ENCODE peak calls at places on chromosomes 13 and 19, in seven cellular contexts. One of them, this sample, is unnamed. For H3K9me3 and H3K27me3, the result is how much of the 10 kb centered on the place peaks cover.

GRCh38 chr19:13035820-13036365 is 40.6 kb downstream of the NFIX start:
- DNase-seq in mammary epithelial cell: no peak
- DNase-seq in pancreas: no peak
- DNase-seq in AG04450: no peak
- DNase-seq in psoas muscle: no peak
- DNase-seq in Peyer's patch: no peak
- DNase-seq in fibroblast of lung: no peak
- DNase-seq in this sample: no peak

GRCh38 chr13:80040219-80040976 is 300.5 kb downstream of the SPRY2 start:
- DNase-seq in mammary epithelial cell: peak
- DNase-seq in pancreas: no peak
- DNase-seq in AG04450: peak
- DNase-seq in psoas muscle: no peak
- DNase-seq in Peyer's patch: peak
- DNase-seq in fibroblast of lung: peak
- DNase-seq in this sample: no peak

GRCh38 chr19:18735752-18736151 is 52.3 kb downstream of the CRTC1 start:
- DNase-seq in mammary epithelial cell: no peak
- DNase-seq in pancreas: no peak
- DNase-seq in AG04450: no peak
- DNase-seq in psoas muscle: no peak
- DNase-seq in Peyer's patch: no peak
- DNase-seq in fibroblast of lung: no peak
- DNase-seq in this sample: no peak

GRCh38 chr13:33859691-33860303 is 41.8 kb downstream of the RFC3 start:
- DNase-seq in mammary epithelial cell: peak
- DNase-seq in pancreas: no peak
- DNase-seq in AG04450: no peak
- DNase-seq in psoas muscle: no peak
- DNase-seq in Peyer's patch: no peak
- DNase-seq in fibroblast of lung: peak
- DNase-seq in this sample: no peak

GRCh38 chr19:23996549-23996948 is 81.9 kb downstream of the ZNF726 start:
- DNase-seq in mammary epithelial cell: no peak
- DNase-seq in pancreas: no peak
- DNase-seq in AG04450: no peak
- DNase-seq in psoas muscle: no peak
- DNase-seq in Peyer's patch: no peak
- DNase-seq in fibroblast of lung: no peak
- DNase-seq in this sample: no peak

GRCh38 chr19:34220472-34221063 is 33.8 kb upstream of the GARRE1 start:
- DNase-seq in mammary epithelial cell: peak
- DNase-seq in pancreas: peak
- DNase-seq in AG04450: peak
- DNase-seq in psoas muscle: peak
- DNase-seq in Peyer's patch: peak
- DNase-seq in fibroblast of lung: peak
- DNase-seq in this sample: peak

GRCh38 chr13:105956891-105957290 is 578.6 kb downstream of the EFNB2 start:
- DNase-seq in mammary epithelial cell: no peak
- DNase-seq in pancreas: no peak
- DNase-seq in AG04450: no peak
- DNase-seq in psoas muscle: no peak
- DNase-seq in Peyer's patch: no peak
- DNase-seq in fibroblast of lung: peak
- DNase-seq in this sample: no peak

GRCh38 chr13:41563501-41564001 is 106.2 kb downstream of the RGCC start:
- DNase-seq in mammary epithelial cell: peak
- DNase-seq in pancreas: no peak
- DNase-seq in AG04450: no peak
- DNase-seq in psoas muscle: no peak
- DNase-seq in Peyer's patch: no peak
- DNase-seq in fibroblast of lung: peak
- DNase-seq in this sample: no peak

GRCh38 chr19:15448778-15449619 is 757 bp downstream of the WIZ start:
- DNase-seq in mammary epithelial cell: no peak
- DNase-seq in pancreas: no peak
- DNase-seq in AG04450: no peak
- DNase-seq in psoas muscle: no peak
- DNase-seq in Peyer's patch: no peak
- DNase-seq in fibroblast of lung: peak
- DNase-seq in this sample: no peak

GRCh38 chr13:113493315-113493951 is 2.9 kb upstream of the DCUN1D2 start:
- DNase-seq in mammary epithelial cell: peak
- DNase-seq in pancreas: no peak
- DNase-seq in AG04450: peak
- DNase-seq in psoas muscle: no peak
- DNase-seq in Peyer's patch: no peak
- DNase-seq in fibroblast of lung: peak
- DNase-seq in this sample: no peak

GRCh38 chr13:29503041-29503837 is 92.2 kb downstream of the SLC7A1 start:
- DNase-seq in mammary epithelial cell: no peak
- DNase-seq in pancreas: no peak
- DNase-seq in AG04450: no peak
- DNase-seq in psoas muscle: no peak
- DNase-seq in Peyer's patch: no peak
- DNase-seq in fibroblast of lung: peak
- DNase-seq in this sample: no peak

GRCh38 chr13:84985860-84986259 is 813.4 kb downstream of the SLITRK6 start:
- DNase-seq in mammary epithelial cell: no peak
- DNase-seq in pancreas: no peak
- DNase-seq in AG04450: no peak
- DNase-seq in psoas muscle: no peak
- DNase-seq in Peyer's patch: no peak
- DNase-seq in fibroblast of lung: no peak
- DNase-seq in this sample: no peak

GRCh38 chr13:97856001-97856675 is 97.3 kb upstream of the IPO5 start:
- DNase-seq in mammary epithelial cell: no peak
- DNase-seq in pancreas: no peak
- DNase-seq in AG04450: no peak
- DNase-seq in psoas muscle: peak
- DNase-seq in Peyer's patch: no peak
- DNase-seq in fibroblast of lung: peak
- DNase-seq in this sample: no peak

GRCh38 chr13:65593298-65593874 is 1636.8 kb downstream of the PCDH9 start:
- DNase-seq in mammary epithelial cell: no peak
- DNase-seq in pancreas: no peak
- DNase-seq in AG04450: no peak
- DNase-seq in psoas muscle: no peak
- DNase-seq in Peyer's patch: no peak
- DNase-seq in fibroblast of lung: no peak
- DNase-seq in this sample: no peak

GRCh38 chr13:72141845-72142470 is 275.0 kb upstream of the DACH1 start:
- DNase-seq in mammary epithelial cell: peak
- DNase-seq in pancreas: no peak
- DNase-seq in AG04450: no peak
- DNase-seq in psoas muscle: no peak
- DNase-seq in Peyer's patch: no peak
- DNase-seq in fibroblast of lung: peak
- DNase-seq in this sample: no peak

GRCh38 chr19:14367016-14367415 is 14.2 kb upstream of the ADGRE5 start:
- DNase-seq in mammary epithelial cell: no peak
- DNase-seq in pancreas: no peak
- DNase-seq in AG04450: no peak
- DNase-seq in psoas muscle: no peak
- DNase-seq in Peyer's patch: no peak
- DNase-seq in fibroblast of lung: no peak
- DNase-seq in this sample: no peak

GRCh38 chr13:36950920-36951319 is 30.9 kb upstream of the SMAD9 start:
- DNase-seq in mammary epithelial cell: no peak
- DNase-seq in pancreas: no peak
- DNase-seq in AG04450: no peak
- DNase-seq in psoas muscle: no peak
- DNase-seq in Peyer's patch: no peak
- DNase-seq in fibroblast of lung: no peak
- DNase-seq in this sample: no peak

GRCh38 chr19:246551-246950 is 44.7 kb downstream of the PLPP2 start:
- DNase-seq in mammary epithelial cell: no peak
- DNase-seq in pancreas: peak
- DNase-seq in AG04450: no peak
- DNase-seq in psoas muscle: no peak
- DNase-seq in Peyer's patch: no peak
- DNase-seq in fibroblast of lung: no peak
- DNase-seq in this sample: no peak

GRCh38 chr19:16470911-16471811 is 609 bp downstream of the EPS15L1 start:
- DNase-seq in mammary epithelial cell: peak
- DNase-seq in pancreas: peak
- DNase-seq in AG04450: no peak
- DNase-seq in psoas muscle: no peak
- DNase-seq in Peyer's patch: no peak
- DNase-seq in fibroblast of lung: peak
- DNase-seq in this sample: peak

GRCh38 chr13:49791753-49792549 is 531 bp downstream of the KPNA3 start:
- DNase-seq in mammary epithelial cell: peak
- DNase-seq in pancreas: peak
- DNase-seq in AG04450: no peak
- DNase-seq in psoas muscle: peak
- DNase-seq in Peyer's patch: peak
- DNase-seq in fibroblast of lung: peak
- DNase-seq in this sample: peak

GRCh38 chr19:46610413-46610775 is 9.3 kb downstream of the CALM3 start:
- DNase-seq in mammary epithelial cell: no peak
- DNase-seq in pancreas: peak
- DNase-seq in AG04450: no peak
- DNase-seq in psoas muscle: no peak
- DNase-seq in Peyer's patch: no peak
- DNase-seq in fibroblast of lung: no peak
- DNase-seq in this sample: no peak

GRCh38 chr19:8352134-8352827 is 9.2 kb upstream of the KANK3 start:
- DNase-seq in mammary epithelial cell: no peak
- DNase-seq in pancreas: no peak
- DNase-seq in AG04450: no peak
- DNase-seq in psoas muscle: no peak
- DNase-seq in Peyer's patch: no peak
- DNase-seq in fibroblast of lung: no peak
- DNase-seq in this sample: no peak

DNA sequence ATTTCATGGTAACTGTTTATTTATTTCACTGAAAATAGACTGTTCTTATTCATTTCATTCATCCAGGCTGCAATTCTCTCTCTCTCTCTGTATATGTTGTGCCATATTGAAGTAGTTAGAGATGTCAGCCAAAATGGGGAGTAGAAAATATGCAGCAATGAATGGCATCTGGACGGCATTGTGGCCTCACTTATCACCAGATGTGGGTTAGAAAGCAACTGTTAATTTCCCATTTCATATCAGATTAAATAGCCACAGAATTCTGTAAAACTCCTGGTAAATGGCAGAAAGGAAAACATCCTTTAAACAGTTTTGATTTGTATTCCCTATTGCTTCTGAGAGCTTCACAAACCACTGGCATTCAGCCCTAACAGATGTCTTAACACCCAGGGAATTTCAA is 1763.4 kb upstream of the MIR17HG start:
- DNase-seq in mammary epithelial cell: no peak
- DNase-seq in pancreas: no peak
- DNase-seq in AG04450: no peak
- DNase-seq in psoas muscle: no peak
- DNase-seq in Peyer's patch: no peak
- DNase-seq in fibroblast of lung: peak
- DNase-seq in this sample: no peak
- TF ChIP-seq CTCF in mammary epithelial cell: no peak
- TF ChIP-seq CTCF in pancreas: no peak
- TF ChIP-seq CTCF in AG04450: no peak
- TF ChIP-seq CTCF in psoas muscle: no peak
- TF ChIP-seq CTCF in Peyer's patch: no peak
- TF ChIP-seq CTCF in fibroblast of lung: no peak
- TF ChIP-seq CTCF in this sample: no peak

DNA sequence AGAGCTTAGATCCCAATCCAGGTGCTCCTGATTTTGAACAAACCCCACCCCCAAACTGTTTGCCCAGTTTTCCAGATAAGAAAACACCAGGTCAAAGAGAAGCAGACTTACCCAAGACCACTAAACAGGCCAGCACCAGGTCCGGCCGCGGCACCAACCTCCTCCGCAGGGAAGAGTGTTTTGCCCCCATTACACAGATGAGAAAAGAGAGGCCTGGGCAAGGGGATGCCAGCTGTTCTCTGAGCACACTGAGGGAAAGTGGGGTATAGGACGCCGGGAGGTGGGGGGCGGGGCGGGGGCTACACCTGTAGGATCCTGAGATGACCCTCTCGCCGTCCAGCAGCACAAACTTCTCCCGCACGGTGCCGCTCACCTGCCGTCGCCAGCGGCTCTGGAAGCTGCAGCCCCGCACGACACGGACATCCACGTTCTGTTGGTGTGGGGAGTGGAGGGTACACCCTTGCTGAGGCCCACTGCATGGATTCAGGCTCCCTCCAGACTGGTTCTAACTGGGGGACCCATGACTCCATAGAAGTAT is 3.1 kb downstream of the SPACA4 start:
- DNase-seq in mammary epithelial cell: no peak
- DNase-seq in pancreas: no peak
- DNase-seq in AG04450: no peak
- DNase-seq in psoas muscle: no peak
- DNase-seq in Peyer's patch: no peak
- DNase-seq in fibroblast of lung: no peak
- DNase-seq in this sample: no peak
- H3K9me3 ChIP-seq in mammary epithelial cell: under half
- H3K9me3 ChIP-seq in pancreas: under half
- H3K9me3 ChIP-seq in AG04450: under half
- H3K9me3 ChIP-seq in psoas muscle: under half
- H3K9me3 ChIP-seq in Peyer's patch: under half
- H3K9me3 ChIP-seq in fibroblast of lung: under half
- H3K9me3 ChIP-seq in this sample: under half

GRCh38 chr19:3370214-3370720 is 3.9 kb downstream of the NFIC start:
- DNase-seq in mammary epithelial cell: no peak
- DNase-seq in pancreas: no peak
- DNase-seq in AG04450: no peak
- DNase-seq in psoas muscle: no peak
- DNase-seq in Peyer's patch: no peak
- DNase-seq in fibroblast of lung: peak
- DNase-seq in this sample: no peak
- H3K27me3 ChIP-seq in mammary epithelial cell: under half
- H3K27me3 ChIP-seq in pancreas: under half
- H3K27me3 ChIP-seq in AG04450: under half
- H3K27me3 ChIP-seq in psoas muscle: under half
- H3K27me3 ChIP-seq in Peyer's patch: under half
- H3K27me3 ChIP-seq in fibroblast of lung: under half
- H3K27me3 ChIP-seq in this sample: under half

GRCh38 chr19:58279042-58279924 is 528 bp downstream of the ZNF8 start:
- DNase-seq in mammary epithelial cell: peak
- DNase-seq in pancreas: peak
- DNase-seq in AG04450: peak
- DNase-seq in psoas muscle: peak
- DNase-seq in Peyer's patch: peak
- DNase-seq in fibroblast of lung: peak
- DNase-seq in this sample: peak

GRCh38 chr19:58279925-58280316 is 1.2 kb downstream of the ZNF8 start:
- DNase-seq in mammary epithelial cell: peak
- DNase-seq in pancreas: no peak
- DNase-seq in AG04450: no peak
- DNase-seq in psoas muscle: no peak
- DNase-seq in Peyer's patch: no peak
- DNase-seq in fibroblast of lung: no peak
- DNase-seq in this sample: no peak

GRCh38 chr19:58277748-58278147 is 1.0 kb upstream of the ZNF8 start:
- DNase-seq in mammary epithelial cell: no peak
- DNase-seq in pancreas: no peak
- DNase-seq in AG04450: no peak
- DNase-seq in psoas muscle: no peak
- DNase-seq in Peyer's patch: no peak
- DNase-seq in fibroblast of lung: peak
- DNase-seq in this sample: no peak

GRCh38 chr19:58277197-58277596 is 1.6 kb upstream of the ZNF8 start:
- DNase-seq in mammary epithelial cell: no peak
- DNase-seq in pancreas: no peak
- DNase-seq in AG04450: no peak
- DNase-seq in psoas muscle: no peak
- DNase-seq in Peyer's patch: no peak
- DNase-seq in fibroblast of lung: no peak
- DNase-seq in this sample: no peak

GRCh38 chr19:58278156-58279041 is at the start of gene ZNF8:
- DNase-seq in mammary epithelial cell: peak
- DNase-seq in pancreas: peak
- DNase-seq in AG04450: peak
- DNase-seq in psoas muscle: peak
- DNase-seq in Peyer's patch: peak
- DNase-seq in fibroblast of lung: peak
- DNase-seq in this sample: peak
- TF ChIP-seq CTCF in mammary epithelial cell: no peak
- TF ChIP-seq CTCF in pancreas: no peak
- TF ChIP-seq CTCF in AG04450: no peak
- TF ChIP-seq CTCF in psoas muscle: no peak
- TF ChIP-seq CTCF in Peyer's patch: no peak
- TF ChIP-seq CTCF in fibroblast of lung: peak
- TF ChIP-seq CTCF in this sample: no peak

This sample was measured in CD4-positive, alpha-beta T cell.